ENCODE peak calls at places on chromosomes 12 and 14, in seven cellular contexts. One of them, this sample, is unnamed.

GRCh38 chr12:65524666-65525065 is 246.2 kb downstream of the MSRB3 start:
- DNase-seq in Peyer's patch: no peak
- DNase-seq in left ventricle myocardium inferior: no peak
- DNase-seq in WTC11: no peak
- DNase-seq in endothelial cell of umbilical vein: peak; percentile 14
- DNase-seq in cardiac fibroblast: peak; percentile 92
- DNase-seq in colonic mucosa: no peak
- DNase-seq in this sample: no peak

GRCh38 chr12:105245291-105245690 is 9.3 kb upstream of the APPL2 start:
- DNase-seq in Peyer's patch: no peak
- DNase-seq in left ventricle myocardium inferior: no peak
- DNase-seq in WTC11: no peak
- DNase-seq in endothelial cell of umbilical vein: peak; percentile 25
- DNase-seq in cardiac fibroblast: peak; percentile 50
- DNase-seq in colonic mucosa: no peak
- DNase-seq in this sample: no peak

GRCh38 chr12:96237465-96238077 is 43.4 kb downstream of the ELK3 start:
- DNase-seq in Peyer's patch: peak; percentile 78
- DNase-seq in left ventricle myocardium inferior: peak; percentile 59
- DNase-seq in WTC11: no peak
- DNase-seq in endothelial cell of umbilical vein: peak; percentile 96
- DNase-seq in cardiac fibroblast: peak; percentile 96
- DNase-seq in colonic mucosa: peak; percentile 29
- DNase-seq in this sample: peak; percentile 60

GRCh38 chr12:119202544-119202943 is 23.8 kb downstream of the HSPB8 start:
- DNase-seq in Peyer's patch: no peak
- DNase-seq in left ventricle myocardium inferior: no peak
- DNase-seq in WTC11: no peak
- DNase-seq in endothelial cell of umbilical vein: no peak
- DNase-seq in cardiac fibroblast: no peak
- DNase-seq in colonic mucosa: no peak
- DNase-seq in this sample: no peak

GRCh38 chr14:74941676-74942097 is 13.7 kb downstream of the PGF start:
- DNase-seq in Peyer's patch: peak; percentile 73
- DNase-seq in left ventricle myocardium inferior: peak; percentile 58
- DNase-seq in WTC11: no peak
- DNase-seq in endothelial cell of umbilical vein: peak; percentile 53
- DNase-seq in cardiac fibroblast: peak; percentile 54
- DNase-seq in colonic mucosa: no peak
- DNase-seq in this sample: peak; percentile 59

GRCh38 chr14:72146241-72146640 is 214.0 kb downstream of the RGS6 start:
- DNase-seq in Peyer's patch: no peak
- DNase-seq in left ventricle myocardium inferior: no peak
- DNase-seq in WTC11: no peak
- DNase-seq in endothelial cell of umbilical vein: no peak
- DNase-seq in cardiac fibroblast: no peak
- DNase-seq in colonic mucosa: no peak
- DNase-seq in this sample: no peak

GRCh38 chr12:53051058-53051880 is 1.4 kb downstream of the TNS2 start:
- DNase-seq in Peyer's patch: peak; percentile 75
- DNase-seq in left ventricle myocardium inferior: peak; percentile 83
- DNase-seq in WTC11: no peak
- DNase-seq in endothelial cell of umbilical vein: peak; percentile 80
- DNase-seq in cardiac fibroblast: peak; percentile 89
- DNase-seq in colonic mucosa: peak; percentile 62
- DNase-seq in this sample: no peak

GRCh38 chr12:39064712-39065111 is 159.3 kb upstream of the CPNE8 start:
- DNase-seq in Peyer's patch: no peak
- DNase-seq in left ventricle myocardium inferior: no peak
- DNase-seq in WTC11: no peak
- DNase-seq in endothelial cell of umbilical vein: no peak
- DNase-seq in cardiac fibroblast: no peak
- DNase-seq in colonic mucosa: no peak
- DNase-seq in this sample: no peak

GRCh38 chr14:50362791-50363733 is 33.6 kb downstream of the CDKL1 start:
- DNase-seq in Peyer's patch: no peak
- DNase-seq in left ventricle myocardium inferior: no peak
- DNase-seq in WTC11: no peak
- DNase-seq in endothelial cell of umbilical vein: no peak
- DNase-seq in cardiac fibroblast: peak; percentile 41
- DNase-seq in colonic mucosa: no peak
- DNase-seq in this sample: peak; percentile 44

GRCh38 chr14:90373887-90374286 is 22.9 kb upstream of the CALM1 start:
- DNase-seq in Peyer's patch: no peak
- DNase-seq in left ventricle myocardium inferior: no peak
- DNase-seq in WTC11: no peak
- DNase-seq in endothelial cell of umbilical vein: no peak
- DNase-seq in cardiac fibroblast: peak; percentile 26
- DNase-seq in colonic mucosa: peak; percentile 39
- DNase-seq in this sample: no peak

GRCh38 chr14:77603031-77603430 is 13.4 kb downstream of the SPTLC2 start:
- DNase-seq in Peyer's patch: no peak
- DNase-seq in left ventricle myocardium inferior: no peak
- DNase-seq in WTC11: no peak
- DNase-seq in endothelial cell of umbilical vein: peak; percentile 62
- DNase-seq in cardiac fibroblast: no peak
- DNase-seq in colonic mucosa: no peak
- DNase-seq in this sample: no peak

GRCh38 chr14:69339426-69339825 is 58.7 kb downstream of the ERH start:
- DNase-seq in Peyer's patch: no peak
- DNase-seq in left ventricle myocardium inferior: no peak
- DNase-seq in WTC11: no peak
- DNase-seq in endothelial cell of umbilical vein: no peak
- DNase-seq in cardiac fibroblast: no peak
- DNase-seq in colonic mucosa: no peak
- DNase-seq in this sample: no peak

GRCh38 chr14:30114051-30114450 is 186.4 kb upstream of the PRKD1 start:
- DNase-seq in Peyer's patch: no peak
- DNase-seq in left ventricle myocardium inferior: no peak
- DNase-seq in WTC11: no peak
- DNase-seq in endothelial cell of umbilical vein: no peak
- DNase-seq in cardiac fibroblast: no peak
- DNase-seq in colonic mucosa: no peak
- DNase-seq in this sample: no peak

GRCh38 chr12:89355243-89356068 is 3.2 kb upstream of the DUSP6 start:
- DNase-seq in Peyer's patch: no peak
- DNase-seq in left ventricle myocardium inferior: no peak
- DNase-seq in WTC11: no peak
- DNase-seq in endothelial cell of umbilical vein: no peak
- DNase-seq in cardiac fibroblast: peak; percentile 45
- DNase-seq in colonic mucosa: no peak
- DNase-seq in this sample: no peak
- TF ChIP-seq CTCF in Peyer's patch: no peak
- TF ChIP-seq CTCF in left ventricle myocardium inferior: peak; percentile 32
- TF ChIP-seq CTCF in WTC11: no peak
- TF ChIP-seq CTCF in endothelial cell of umbilical vein: peak; percentile 5
- TF ChIP-seq CTCF in cardiac fibroblast: peak; percentile 36
- TF ChIP-seq CTCF in colonic mucosa: no peak
- TF ChIP-seq CTCF in this sample: no peak

DNA sequence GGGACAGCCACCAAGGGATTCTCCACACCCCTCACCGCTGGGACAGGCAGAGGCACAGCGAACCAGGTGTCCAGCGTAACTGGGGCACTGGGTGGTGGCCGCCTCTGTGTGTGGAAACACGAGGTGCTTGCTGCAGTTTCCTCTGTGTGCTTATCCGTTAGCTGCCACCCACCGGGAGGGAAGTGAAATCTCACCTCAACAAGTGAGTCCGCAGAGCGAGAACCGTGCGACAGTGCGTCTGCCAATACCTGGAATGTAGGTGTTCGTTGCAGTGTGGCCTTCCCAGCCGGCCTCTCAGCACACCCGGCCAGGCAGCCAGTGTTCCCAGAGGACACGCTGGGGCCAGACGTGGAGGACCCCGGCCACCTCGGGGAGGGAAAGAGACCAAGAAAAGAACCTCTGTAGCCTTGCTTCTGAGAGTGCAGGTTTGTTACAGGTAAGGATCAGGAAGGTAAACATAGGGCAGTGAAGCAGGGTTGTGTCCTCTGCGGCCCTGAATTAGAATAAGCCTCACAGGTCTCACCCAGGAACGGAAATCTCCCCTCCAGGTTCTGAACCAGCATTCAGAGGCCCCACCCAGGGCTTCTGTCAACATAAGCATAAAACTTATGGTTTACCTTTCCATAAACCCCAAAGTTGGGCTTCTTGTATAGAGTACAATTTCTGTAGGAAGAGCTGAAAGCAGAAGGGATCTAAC is 1.5 kb downstream of the BCL2L14 start:
- DNase-seq in Peyer's patch: peak; percentile 77
- DNase-seq in left ventricle myocardium inferior: no peak
- DNase-seq in WTC11: no peak
- DNase-seq in endothelial cell of umbilical vein: no peak
- DNase-seq in cardiac fibroblast: no peak
- DNase-seq in colonic mucosa: peak; percentile 78
- DNase-seq in this sample: no peak
- TF ChIP-seq CTCF in Peyer's patch: no peak
- TF ChIP-seq CTCF in left ventricle myocardium inferior: no peak
- TF ChIP-seq CTCF in WTC11: no peak
- TF ChIP-seq CTCF in endothelial cell of umbilical vein: no peak
- TF ChIP-seq CTCF in cardiac fibroblast: no peak
- TF ChIP-seq CTCF in colonic mucosa: no peak
- TF ChIP-seq CTCF in this sample: no peak

DNA sequence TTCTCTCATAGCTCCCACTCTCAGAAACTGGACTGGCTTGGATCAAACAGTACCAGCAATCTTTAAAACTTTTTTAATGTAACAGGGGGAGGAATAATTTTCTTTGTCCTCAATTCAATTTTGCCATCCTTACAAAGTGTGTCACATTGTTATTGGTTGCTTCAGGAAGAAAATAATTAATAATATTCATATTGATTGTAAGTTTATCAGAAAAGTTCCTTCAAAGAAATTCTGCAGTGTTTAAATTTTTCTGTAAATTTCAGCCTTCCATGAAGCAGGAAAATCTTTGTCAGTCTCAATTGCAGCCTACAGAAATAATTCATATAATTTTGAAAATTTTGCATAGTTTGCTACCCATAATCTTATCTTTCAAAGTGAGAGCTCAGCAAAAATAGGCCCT is 1119.1 kb upstream of the ATXN7L3B start:
- DNase-seq in Peyer's patch: no peak
- DNase-seq in left ventricle myocardium inferior: no peak
- DNase-seq in WTC11: no peak
- DNase-seq in endothelial cell of umbilical vein: no peak
- DNase-seq in cardiac fibroblast: no peak
- DNase-seq in colonic mucosa: no peak
- DNase-seq in this sample: no peak
- TF ChIP-seq CTCF in Peyer's patch: no peak
- TF ChIP-seq CTCF in left ventricle myocardium inferior: no peak
- TF ChIP-seq CTCF in WTC11: no peak
- TF ChIP-seq CTCF in endothelial cell of umbilical vein: no peak
- TF ChIP-seq CTCF in cardiac fibroblast: no peak
- TF ChIP-seq CTCF in colonic mucosa: no peak
- TF ChIP-seq CTCF in this sample: no peak

DNA sequence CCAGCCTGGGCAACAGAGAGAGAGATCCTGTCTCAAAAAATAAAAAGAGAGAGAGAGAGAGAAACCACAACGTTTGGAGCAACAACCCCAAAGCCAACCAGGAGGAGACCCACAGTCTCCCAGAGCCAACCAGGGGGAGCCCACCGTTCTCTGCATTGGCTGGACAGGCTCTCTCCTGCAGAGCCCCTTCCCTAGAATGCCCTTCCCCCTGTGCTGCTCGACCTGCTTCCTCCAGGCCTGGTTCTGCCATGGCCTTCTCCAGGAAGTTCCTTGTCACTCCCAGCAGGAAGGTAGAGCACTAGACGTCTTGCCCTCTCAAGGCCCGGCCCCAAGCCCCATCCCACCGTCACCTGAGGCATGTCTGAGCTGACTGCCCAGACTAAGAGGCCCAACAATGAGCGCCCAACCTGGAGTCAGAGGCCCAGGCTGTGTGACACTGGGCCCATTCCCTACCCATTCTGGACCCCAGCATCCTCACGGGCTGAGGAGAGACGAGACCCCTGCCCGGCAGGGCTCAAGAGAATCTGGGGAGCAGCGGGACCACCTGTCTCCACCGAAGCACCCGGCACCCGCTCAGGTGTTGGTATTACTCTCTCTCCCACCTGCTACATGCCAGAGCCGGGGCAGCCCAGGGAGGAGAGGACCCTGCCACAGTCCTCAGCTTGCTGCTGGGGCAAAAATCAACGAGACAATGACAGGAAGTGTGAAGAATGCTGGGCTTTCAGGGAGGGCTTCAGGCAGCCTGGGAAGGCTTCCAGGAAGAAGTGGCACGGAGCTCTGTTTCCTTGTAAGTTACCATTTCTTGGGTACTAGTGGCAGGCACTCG is 61.2 kb downstream of the DIO3 start:
- DNase-seq in Peyer's patch: no peak
- DNase-seq in left ventricle myocardium inferior: no peak
- DNase-seq in WTC11: no peak
- DNase-seq in endothelial cell of umbilical vein: no peak
- DNase-seq in cardiac fibroblast: no peak
- DNase-seq in colonic mucosa: no peak
- DNase-seq in this sample: no peak
- TF ChIP-seq CTCF in Peyer's patch: no peak
- TF ChIP-seq CTCF in left ventricle myocardium inferior: no peak
- TF ChIP-seq CTCF in WTC11: no peak
- TF ChIP-seq CTCF in endothelial cell of umbilical vein: no peak
- TF ChIP-seq CTCF in cardiac fibroblast: no peak
- TF ChIP-seq CTCF in colonic mucosa: no peak
- TF ChIP-seq CTCF in this sample: no peak

GRCh38 chr12:57151741-57152407 is 4.5 kb upstream of the LRP1-AS start:
- DNase-seq in Peyer's patch: no peak
- DNase-seq in left ventricle myocardium inferior: peak; percentile 61
- DNase-seq in WTC11: no peak
- DNase-seq in endothelial cell of umbilical vein: peak; percentile 21
- DNase-seq in cardiac fibroblast: peak; percentile 79
- DNase-seq in colonic mucosa: no peak
- DNase-seq in this sample: no peak
- TF ChIP-seq CTCF in Peyer's patch: no peak
- TF ChIP-seq CTCF in left ventricle myocardium inferior: no peak
- TF ChIP-seq CTCF in WTC11: no peak
- TF ChIP-seq CTCF in endothelial cell of umbilical vein: no peak
- TF ChIP-seq CTCF in cardiac fibroblast: no peak
- TF ChIP-seq CTCF in colonic mucosa: no peak
- TF ChIP-seq CTCF in this sample: no peak

GRCh38 chr12:92248977-92249376 is 103.3 kb upstream of the BTG1 start:
- DNase-seq in Peyer's patch: no peak
- DNase-seq in left ventricle myocardium inferior: no peak
- DNase-seq in WTC11: no peak
- DNase-seq in endothelial cell of umbilical vein: no peak
- DNase-seq in cardiac fibroblast: no peak
- DNase-seq in colonic mucosa: no peak
- DNase-seq in this sample: no peak

GRCh38 chr12:92242917-92243316 is 97.3 kb upstream of the BTG1 start:
- DNase-seq in Peyer's patch: no peak
- DNase-seq in left ventricle myocardium inferior: no peak
- DNase-seq in WTC11: no peak
- DNase-seq in endothelial cell of umbilical vein: no peak
- DNase-seq in cardiac fibroblast: peak; percentile 86
- DNase-seq in colonic mucosa: no peak
- DNase-seq in this sample: no peak

DNA sequence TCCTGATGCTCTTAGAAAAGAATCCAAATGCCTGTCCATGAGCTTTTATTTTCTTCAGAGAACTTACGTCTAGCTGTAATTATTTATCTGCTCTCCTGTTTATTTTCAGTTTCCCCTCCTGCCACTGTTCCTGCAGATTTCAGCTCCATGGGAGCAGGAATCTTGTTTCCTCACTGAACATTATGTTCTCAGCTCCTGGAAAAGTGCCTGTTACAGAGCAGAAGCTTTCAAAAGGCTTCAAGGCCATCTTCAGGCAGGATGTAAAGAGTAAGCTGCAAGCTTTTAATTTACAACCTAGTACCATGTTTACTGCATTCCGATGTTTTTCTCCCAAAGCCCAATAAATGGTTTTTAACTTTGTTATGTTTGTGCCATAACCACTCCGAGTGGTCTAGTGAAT is 98.4 kb upstream of the BTG1 start:
- DNase-seq in Peyer's patch: no peak
- DNase-seq in left ventricle myocardium inferior: no peak
- DNase-seq in WTC11: no peak
- DNase-seq in endothelial cell of umbilical vein: peak; percentile 74
- DNase-seq in cardiac fibroblast: peak; percentile 39
- DNase-seq in colonic mucosa: peak; percentile 24
- DNase-seq in this sample: no peak
- TF ChIP-seq CTCF in Peyer's patch: no peak
- TF ChIP-seq CTCF in left ventricle myocardium inferior: peak; percentile 42
- TF ChIP-seq CTCF in WTC11: no peak
- TF ChIP-seq CTCF in endothelial cell of umbilical vein: no peak
- TF ChIP-seq CTCF in cardiac fibroblast: no peak
- TF ChIP-seq CTCF in colonic mucosa: no peak
- TF ChIP-seq CTCF in this sample: no peak